ENCODE peak calls at places on chromosomes 7 and 10, in nine cellular contexts. J is mucosa of descending colon; T is uterus; R is glutamatergic neuron; X is adrenal gland; F is activated CD8-positive, alpha-beta T cell treated with anti-CD3 and anti-CD28 coated beads for 36 hours; D is Calu3; H is heart right ventricle; P is omental fat pad. N is an unnamed sample.

GRCh38 chr10:34343764-34344163 is 471.3 kb downstream of the PARD3 start:
- DNase-seq in P (no peak), T (no peak), J (no peak), D (no peak), X (no peak), R (no peak), H (no peak), F (no peak), N (no peak)

GRCh38 chr7:82527831-82528230 is 84.3 kb upstream of the CACNA2D1 start:
- DNase-seq in H (no peak), R (no peak), T (no peak), P (no peak), D (no peak), F (no peak), X (no peak), J (no peak), N (no peak)

GRCh38 chr7:66281678-66282593 is 76.8 kb downstream of the TPST1 start:
- DNase-seq in D (no peak), T (peak), R (no peak), P (no peak), X (peak), F (no peak), J (no peak), H (peak), N (no peak)

GRCh38 chr10:127926455-127926854 is 19.6 kb downstream of the PTPRE start:
- DNase-seq in H (no peak), J (no peak), F (no peak), D (no peak), R (no peak), X (no peak), P (no peak), T (no peak), N (no peak)

GRCh38 chr7:87886875-87887274 is 10.6 kb downstream of the DBF4 start:
- DNase-seq in H (no peak), X (no peak), F (no peak), T (no peak), R (no peak), P (no peak), D (no peak), J (no peak), N (no peak)

GRCh38 chr7:149680316-149681025 is 92.9 kb downstream of the ZNF467 start:
- DNase-seq in H (no peak), X (no peak), R (no peak), P (no peak), J (no peak), D (no peak), T (no peak), F (no peak), N (no peak)

GRCh38 chr7:44383566-44383965 is 58.2 kb upstream of the CAMK2B start:
- DNase-seq in R (no peak), F (no peak), T (peak), D (no peak), X (peak), H (no peak), P (no peak), J (no peak), N (no peak)

GRCh38 chr10:21174670-21175495 is 277.8 kb upstream of the NEBL start:
- DNase-seq in X (no peak), J (no peak), R (no peak), D (no peak), F (no peak), H (no peak), P (no peak), T (no peak), N (no peak)

GRCh38 chr7:41501466-41501865 is 201.4 kb downstream of the INHBA start:
- DNase-seq in T (no peak), J (no peak), R (no peak), X (no peak), P (no peak), H (no peak), D (no peak), F (no peak), N (no peak)

GRCh38 chr10:35161906-35162305 is 35.3 kb downstream of the CREM start:
- DNase-seq in H (no peak), P (no peak), T (no peak), D (no peak), F (no peak), X (no peak), J (no peak), R (no peak), N (no peak)

GRCh38 chr7:155009570-155010157 is 6.7 kb upstream of the PAXIP1 start:
- DNase-seq in P (no peak), F (peak), D (peak), X (no peak), J (no peak), H (no peak), T (no peak), R (no peak), N (no peak)

GRCh38 chr10:7856685-7857084 is 38.4 kb downstream of the TAF3 start:
- DNase-seq in J (no peak), T (no peak), P (no peak), H (no peak), X (no peak), D (no peak), F (no peak), R (no peak), N (no peak)

GRCh38 chr7:28808786-28809533 is 149.2 kb downstream of the TRIL start:
- DNase-seq in P (no peak), H (no peak), F (no peak), D (no peak), X (peak), T (no peak), J (peak), R (peak), N (no peak)

GRCh38 chr7:92633211-92633906 is 43.2 kb upstream of the FAM133B start:
- DNase-seq in X (no peak), P (no peak), F (peak), R (no peak), H (peak), D (peak), J (no peak), T (no peak), N (no peak)

GRCh38 chr7:28705350-28705749 is 252.8 kb downstream of the TRIL start:
- DNase-seq in H (no peak), P (no peak), R (no peak), J (no peak), F (no peak), T (no peak), D (no peak), X (no peak), N (peak)

GRCh38 chr7:53094191-53094590 is 58.8 kb downstream of the POM121L12 start:
- DNase-seq in D (no peak), J (no peak), X (no peak), F (no peak), T (no peak), H (no peak), P (no peak), R (no peak), N (no peak)

GRCh38 chr7:1204460-1204859 is 28.2 kb upstream of the UNCX start:
- DNase-seq in R (no peak), D (no peak), P (no peak), T (no peak), J (no peak), X (no peak), H (no peak), F (no peak), N (no peak)

GRCh38 chr7:123154231-123154860 is 45.4 kb downstream of the SLC13A1 start:
- DNase-seq in P (peak), J (no peak), T (peak), D (peak), H (peak), F (peak), R (peak), X (peak), N (peak)

GRCh38 chr7:69801729-69802688 is 203.7 kb downstream of the AUTS2 start:
- DNase-seq in H (no peak), X (no peak), D (no peak), P (no peak), T (no peak), R (no peak), J (no peak), F (no peak), N (no peak)

GRCh38 chr10:12981570-12981969 is 19.9 kb downstream of the CCDC3 start:
- DNase-seq in H (no peak), X (no peak), T (no peak), P (no peak), R (no peak), J (no peak), F (no peak), D (no peak), N (no peak)

GRCh38 chr10:133162178-133162909 is 2.3 kb downstream of the KNDC1 start:
- DNase-seq in D (peak), R (no peak), J (no peak), X (no peak), F (no peak), T (peak), H (no peak), P (peak), N (no peak)

GRCh38 chr7:135726389-135726788 is 1.6 kb downstream of the SLC13A4 start:
- DNase-seq in T (no peak), R (no peak), H (no peak), J (no peak), X (no peak), D (no peak), F (no peak), P (no peak), N (no peak)
- TF ChIP-seq CTCF in T (no peak), R (no peak), H (no peak), J (no peak), X (no peak), D (no peak), F (no peak), P (no peak), N (no peak)

GRCh38 chr7:78588393-78588792 is 789.8 kb downstream of the PHTF2 start:
- DNase-seq in D (no peak), T (no peak), X (no peak), H (no peak), R (no peak), P (no peak), F (no peak), J (no peak), N (no peak)

GRCh38 chr7:78585958-78586357 is 787.4 kb downstream of the PHTF2 start:
- DNase-seq in X (no peak), J (no peak), D (no peak), P (no peak), H (no peak), F (no peak), R (no peak), T (no peak), N (no peak)

GRCh38 chr7:78587443-78588044 is 789.0 kb downstream of the PHTF2 start:
- DNase-seq in F (no peak), R (no peak), J (no peak), D (peak), X (no peak), T (no peak), P (no peak), H (no peak), N (no peak)
- TF ChIP-seq CTCF in F (no peak), R (no peak), J (no peak), D (no peak), X (peak), T (no peak), P (no peak), H (peak), N (peak)

GRCh38 chr7:2948794-2949193 is 94.9 kb downstream of the CARD11 start:
- DNase-seq in X (no peak), P (no peak), T (no peak), R (no peak), H (no peak), D (no peak), J (no peak), F (no peak), N (no peak)
- TF ChIP-seq CTCF in X (no peak), P (no peak), T (no peak), R (no peak), H (no peak), D (no peak), J (no peak), F (no peak), N (no peak)

DNA sequence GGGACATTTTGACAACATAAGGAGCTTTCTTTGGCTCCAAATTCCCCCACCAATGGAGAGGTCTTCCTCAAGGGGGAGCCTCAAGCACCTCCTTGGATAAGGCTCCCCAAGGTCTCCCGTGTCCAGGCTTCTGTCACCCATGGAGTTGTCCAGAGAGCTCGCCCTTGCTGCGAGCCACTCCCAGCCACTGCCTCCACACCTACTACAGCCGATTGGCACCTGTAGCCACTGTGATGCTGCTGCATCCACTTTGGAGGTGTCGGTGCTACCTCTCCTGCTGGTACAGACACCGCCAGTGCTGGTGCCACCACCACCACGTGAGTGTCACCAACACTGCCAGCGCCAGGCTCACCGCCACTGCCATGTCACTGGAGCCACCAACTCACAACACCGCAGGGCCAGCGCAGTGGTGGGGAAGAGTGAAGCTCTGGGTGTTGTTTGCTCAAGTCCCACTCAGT is 22.1 kb upstream of the ENO4 start:
- DNase-seq in J (no peak), X (no peak), T (no peak), F (no peak), D (no peak), H (no peak), R (no peak), P (no peak), N (no peak)
- TF ChIP-seq CTCF in J (no peak), X (no peak), T (no peak), F (no peak), D (no peak), H (no peak), R (no peak), P (no peak), N (no peak)

GRCh38 chr7:8433477-8434289 is at the start of gene NXPH1:
- DNase-seq in H (no peak), R (peak), D (peak), P (no peak), T (no peak), F (no peak), J (no peak), X (peak), N (no peak)
- TF ChIP-seq CTCF in H (no peak), R (peak), D (peak), P (no peak), T (no peak), F (no peak), J (no peak), X (peak), N (no peak)

DNA sequence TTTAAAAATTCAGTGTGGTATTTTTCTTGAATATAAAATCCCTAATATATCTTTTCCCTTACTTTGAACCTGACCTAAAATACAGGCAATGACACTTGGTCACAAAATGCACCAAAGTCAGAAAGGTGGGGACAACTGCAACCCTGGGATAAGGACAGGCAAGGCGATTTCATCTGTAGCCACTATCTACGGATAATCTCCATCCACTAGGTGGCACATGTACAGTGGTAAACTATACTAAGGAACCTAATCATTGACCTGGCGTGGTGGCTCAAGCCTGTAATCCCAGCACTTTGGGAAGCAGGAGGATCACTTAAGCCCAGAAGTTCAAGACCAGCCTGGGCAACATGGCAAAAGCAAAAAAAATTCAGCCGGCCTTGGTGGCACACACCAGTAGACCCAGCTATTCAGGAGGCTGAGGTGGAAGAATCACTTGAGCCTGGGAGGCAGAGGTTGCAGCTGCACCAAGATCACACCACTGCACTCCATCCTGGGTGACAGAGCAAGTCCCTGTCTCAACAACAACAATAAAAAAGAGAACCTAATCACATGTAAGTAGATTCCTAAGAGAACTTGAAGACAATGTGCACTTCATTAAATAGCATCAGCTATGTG is 98.9 kb downstream of the KMT2C start:
- DNase-seq in P (no peak), X (peak), R (peak), D (peak), J (no peak), F (peak), H (peak), T (no peak), N (peak)
- TF ChIP-seq CTCF in P (no peak), X (peak), R (peak), D (peak), J (peak), F (peak), H (peak), T (peak), N (peak)

GRCh38 chr10:99854860-99855259 is 72.4 kb downstream of the ABCC2 start:
- DNase-seq in D (no peak), X (no peak), H (peak), F (no peak), R (no peak), J (no peak), P (no peak), T (no peak), N (no peak)
- TF ChIP-seq CTCF in D (no peak), X (peak), H (peak), F (no peak), R (no peak), J (no peak), P (no peak), T (peak), N (no peak)